ENCODE peak calls at places on chromosomes 2 and 18, in eight cellular contexts. L is activated T-cell treated with anti-CD3 and anti-CD28 coated beads for 1 hour; X is COR-L47; W is activated CD8-positive, alpha-beta T cell treated with anti-CD3 and anti-CD28 coated beads, Interleukin-2, amount 10 ng/mL, durations not matched to agents 7 days and 5 days; M is BJ; I is cardiac fibroblast; H is dorsolateral prefrontal cortex; Y is GM23248. G is an unnamed sample.

GRCh38 chr2:230671117-230671516 is 41.5 kb upstream of the CAB39 start:
- DNase-seq in W (no peak), H (no peak), M (peak; percentile 45), X (no peak), L (no peak), I (no peak), Y (peak; percentile 53), G (no peak)

GRCh38 chr2:226198956-226199355 is 600.7 kb downstream of the IRS1 start:
- DNase-seq in H (no peak), L (no peak), Y (no peak), M (no peak), W (no peak), I (no peak), X (no peak), G (no peak)

GRCh38 chr2:162750033-162750432 is 88.5 kb downstream of the KCNH7 start:
- DNase-seq in W (no peak), M (no peak), X (no peak), L (no peak), Y (no peak), I (no peak), H (no peak), G (no peak)

GRCh38 chr2:156021326-156022040 is 311.0 kb downstream of the NR4A2 start:
- DNase-seq in W (no peak), H (no peak), L (no peak), X (no peak), Y (no peak), M (no peak), I (no peak), G (no peak)

GRCh38 chr18:48613589-48613988 is 74.8 kb downstream of the CTIF start:
- DNase-seq in H (peak; percentile 86), I (no peak), X (no peak), L (no peak), W (no peak), M (no peak), Y (no peak), G (peak; percentile 26)

GRCh38 chr2:128402921-128403670 is 84.4 kb upstream of the HS6ST1 start:
- DNase-seq in H (no peak), Y (no peak), X (no peak), W (no peak), M (no peak), L (no peak), I (no peak), G (no peak)

GRCh38 chr2:225582355-225583116 is 183.0 kb downstream of the NYAP2 start:
- DNase-seq in I (no peak), X (no peak), M (no peak), L (no peak), Y (no peak), H (no peak), W (no peak), G (no peak)

GRCh38 chr2:120858764-120859525 is 123.3 kb downstream of the GLI2 start:
- DNase-seq in W (no peak), X (no peak), L (no peak), H (no peak), M (no peak), Y (no peak), I (no peak), G (no peak)

GRCh38 chr2:234290671-234291070 is 206.2 kb downstream of the ARL4C start:
- DNase-seq in H (no peak), X (no peak), M (no peak), Y (no peak), W (peak; percentile 89), L (peak; percentile 64), I (peak; percentile 21), G (no peak)

GRCh38 chr18:59697236-59697932 is at the start of gene CCBE1:
- DNase-seq in H (no peak), W (peak; percentile 52), M (no peak), L (no peak), I (peak; percentile 81), Y (peak; percentile 85), X (peak; percentile 68), G (peak; percentile 5)

GRCh38 chr18:54918060-54918459 is 41.2 kb downstream of the CCDC68 start:
- DNase-seq in H (no peak), L (no peak), I (no peak), X (no peak), M (no peak), W (no peak), Y (no peak), G (no peak)

G was measured in substantia nigra.